ENCODE peak calls at places on chromosomes 13 and 19, in eight cellular contexts. One of them, this sample, is unnamed.

GRCh38 chr13:79780240-79780639 is 299.3 kb downstream of the NDFIP2 start:
- DNase-seq in CD4-positive, alpha-beta T cell: no peak
- DNase-seq in OCI-LY7: no peak
- DNase-seq in left ventricle myocardium inferior: no peak
- DNase-seq in AG04450: no peak
- DNase-seq in neural progenitor cell: peak
- DNase-seq in stomach: no peak
- DNase-seq in omental fat pad: no peak
- DNase-seq in this sample: no peak

GRCh38 chr19:52296773-52297600 is at the start of gene ZNF480:
- DNase-seq in CD4-positive, alpha-beta T cell: peak
- DNase-seq in OCI-LY7: peak
- DNase-seq in left ventricle myocardium inferior: peak
- DNase-seq in AG04450: peak
- DNase-seq in neural progenitor cell: peak
- DNase-seq in stomach: peak
- DNase-seq in omental fat pad: peak
- DNase-seq in this sample: peak

GRCh38 chr19:29878973-29879654 is 62.9 kb upstream of the URI1 start:
- DNase-seq in CD4-positive, alpha-beta T cell: no peak
- DNase-seq in OCI-LY7: peak
- DNase-seq in left ventricle myocardium inferior: no peak
- DNase-seq in AG04450: no peak
- DNase-seq in neural progenitor cell: peak
- DNase-seq in stomach: no peak
- DNase-seq in omental fat pad: no peak
- DNase-seq in this sample: peak

GRCh38 chr13:105997436-105998232 is 537.8 kb downstream of the EFNB2 start:
- DNase-seq in CD4-positive, alpha-beta T cell: no peak
- DNase-seq in OCI-LY7: no peak
- DNase-seq in left ventricle myocardium inferior: no peak
- DNase-seq in AG04450: no peak
- DNase-seq in neural progenitor cell: no peak
- DNase-seq in stomach: no peak
- DNase-seq in omental fat pad: no peak
- DNase-seq in this sample: no peak

GRCh38 chr13:95627590-95627989 is 16.9 kb downstream of the DZIP1 start:
- DNase-seq in CD4-positive, alpha-beta T cell: no peak
- DNase-seq in OCI-LY7: no peak
- DNase-seq in left ventricle myocardium inferior: no peak
- DNase-seq in AG04450: no peak
- DNase-seq in neural progenitor cell: no peak
- DNase-seq in stomach: no peak
- DNase-seq in omental fat pad: no peak
- DNase-seq in this sample: peak

GRCh38 chr19:50333737-50334617 is 4.8 kb upstream of the KCNC3 start:
- DNase-seq in CD4-positive, alpha-beta T cell: peak
- DNase-seq in OCI-LY7: peak
- DNase-seq in left ventricle myocardium inferior: peak
- DNase-seq in AG04450: peak
- DNase-seq in neural progenitor cell: peak
- DNase-seq in stomach: peak
- DNase-seq in omental fat pad: peak
- DNase-seq in this sample: no peak

GRCh38 chr13:113176292-113176691 is 17.8 kb downstream of the PROZ start:
- DNase-seq in CD4-positive, alpha-beta T cell: no peak
- DNase-seq in OCI-LY7: no peak
- DNase-seq in left ventricle myocardium inferior: no peak
- DNase-seq in AG04450: no peak
- DNase-seq in neural progenitor cell: no peak
- DNase-seq in stomach: no peak
- DNase-seq in omental fat pad: no peak
- DNase-seq in this sample: no peak

GRCh38 chr19:55255618-55256423 is 3.0 kb downstream of the PPP6R1 start:
- DNase-seq in CD4-positive, alpha-beta T cell: peak
- DNase-seq in OCI-LY7: peak
- DNase-seq in left ventricle myocardium inferior: no peak
- DNase-seq in AG04450: no peak
- DNase-seq in neural progenitor cell: no peak
- DNase-seq in stomach: peak
- DNase-seq in omental fat pad: no peak
- DNase-seq in this sample: no peak

GRCh38 chr19:16124953-16125352 is 13.3 kb downstream of the RAB8A start:
- DNase-seq in CD4-positive, alpha-beta T cell: no peak
- DNase-seq in OCI-LY7: no peak
- DNase-seq in left ventricle myocardium inferior: no peak
- DNase-seq in AG04450: no peak
- DNase-seq in neural progenitor cell: no peak
- DNase-seq in stomach: no peak
- DNase-seq in omental fat pad: no peak
- DNase-seq in this sample: no peak

GRCh38 chr13:31927219-31927653 is 104.3 kb upstream of the FRY start:
- DNase-seq in CD4-positive, alpha-beta T cell: no peak
- DNase-seq in OCI-LY7: no peak
- DNase-seq in left ventricle myocardium inferior: no peak
- DNase-seq in AG04450: no peak
- DNase-seq in neural progenitor cell: peak
- DNase-seq in stomach: peak
- DNase-seq in omental fat pad: no peak
- DNase-seq in this sample: no peak

GRCh38 chr13:113777311-113778260 is 18.6 kb downstream of the TMEM255B start:
- DNase-seq in CD4-positive, alpha-beta T cell: no peak
- DNase-seq in OCI-LY7: no peak
- DNase-seq in left ventricle myocardium inferior: no peak
- DNase-seq in AG04450: no peak
- DNase-seq in neural progenitor cell: peak
- DNase-seq in stomach: no peak
- DNase-seq in omental fat pad: peak
- DNase-seq in this sample: peak

GRCh38 chr19:31185261-31185660 is 164.0 kb downstream of the TSHZ3 start:
- DNase-seq in CD4-positive, alpha-beta T cell: no peak
- DNase-seq in OCI-LY7: no peak
- DNase-seq in left ventricle myocardium inferior: no peak
- DNase-seq in AG04450: no peak
- DNase-seq in neural progenitor cell: peak
- DNase-seq in stomach: no peak
- DNase-seq in omental fat pad: no peak
- DNase-seq in this sample: no peak

GRCh38 chr13:46006688-46007452 is 45.7 kb downstream of the ZC3H13 start:
- DNase-seq in CD4-positive, alpha-beta T cell: no peak
- DNase-seq in OCI-LY7: no peak
- DNase-seq in left ventricle myocardium inferior: no peak
- DNase-seq in AG04450: no peak
- DNase-seq in neural progenitor cell: no peak
- DNase-seq in stomach: no peak
- DNase-seq in omental fat pad: no peak
- DNase-seq in this sample: no peak

GRCh38 chr13:24161010-24161775 is 673 bp downstream of the SPATA13 start:
- DNase-seq in CD4-positive, alpha-beta T cell: peak
- DNase-seq in OCI-LY7: peak
- DNase-seq in left ventricle myocardium inferior: no peak
- DNase-seq in AG04450: no peak
- DNase-seq in neural progenitor cell: peak
- DNase-seq in stomach: peak
- DNase-seq in omental fat pad: no peak
- DNase-seq in this sample: no peak

GRCh38 chr13:96252903-96253302 is 163.0 kb downstream of the HS6ST3 start:
- DNase-seq in CD4-positive, alpha-beta T cell: no peak
- DNase-seq in OCI-LY7: no peak
- DNase-seq in left ventricle myocardium inferior: no peak
- DNase-seq in AG04450: no peak
- DNase-seq in neural progenitor cell: no peak
- DNase-seq in stomach: no peak
- DNase-seq in omental fat pad: no peak
- DNase-seq in this sample: no peak

GRCh38 chr13:33697936-33698335 is 120.0 kb upstream of the RFC3 start:
- DNase-seq in CD4-positive, alpha-beta T cell: no peak
- DNase-seq in OCI-LY7: no peak
- DNase-seq in left ventricle myocardium inferior: no peak
- DNase-seq in AG04450: no peak
- DNase-seq in neural progenitor cell: no peak
- DNase-seq in stomach: no peak
- DNase-seq in omental fat pad: no peak
- DNase-seq in this sample: peak

GRCh38 chr13:60448907-60449510 is 52.0 kb downstream of the TDRD3 start:
- DNase-seq in CD4-positive, alpha-beta T cell: no peak
- DNase-seq in OCI-LY7: peak
- DNase-seq in left ventricle myocardium inferior: no peak
- DNase-seq in AG04450: peak
- DNase-seq in neural progenitor cell: peak
- DNase-seq in stomach: no peak
- DNase-seq in omental fat pad: no peak
- DNase-seq in this sample: peak

GRCh38 chr13:44969858-44970484 is 19.3 kb downstream of the NUFIP1 start:
- DNase-seq in CD4-positive, alpha-beta T cell: no peak
- DNase-seq in OCI-LY7: peak
- DNase-seq in left ventricle myocardium inferior: no peak
- DNase-seq in AG04450: peak
- DNase-seq in neural progenitor cell: peak
- DNase-seq in stomach: no peak
- DNase-seq in omental fat pad: no peak
- DNase-seq in this sample: peak

GRCh38 chr19:50003810-50004419 is 21.3 kb downstream of the VRK3 start:
- DNase-seq in CD4-positive, alpha-beta T cell: no peak
- DNase-seq in OCI-LY7: no peak
- DNase-seq in left ventricle myocardium inferior: no peak
- DNase-seq in AG04450: peak
- DNase-seq in neural progenitor cell: no peak
- DNase-seq in stomach: peak
- DNase-seq in omental fat pad: no peak
- DNase-seq in this sample: peak

GRCh38 chr19:39038098-39038497 is 5.7 kb upstream of the FBXO27 start:
- DNase-seq in CD4-positive, alpha-beta T cell: no peak
- DNase-seq in OCI-LY7: no peak
- DNase-seq in left ventricle myocardium inferior: no peak
- DNase-seq in AG04450: no peak
- DNase-seq in neural progenitor cell: peak
- DNase-seq in stomach: peak
- DNase-seq in omental fat pad: no peak
- DNase-seq in this sample: peak

GRCh38 chr13:96052655-96053002 is 572 bp downstream of the UGGT2 start:
- DNase-seq in CD4-positive, alpha-beta T cell: no peak
- DNase-seq in OCI-LY7: no peak
- DNase-seq in left ventricle myocardium inferior: no peak
- DNase-seq in AG04450: peak
- DNase-seq in neural progenitor cell: no peak
- DNase-seq in stomach: no peak
- DNase-seq in omental fat pad: peak
- DNase-seq in this sample: peak

GRCh38 chr13:92806215-92806614 is 420.4 kb upstream of the GPC6 start:
- DNase-seq in CD4-positive, alpha-beta T cell: no peak
- DNase-seq in OCI-LY7: peak
- DNase-seq in left ventricle myocardium inferior: no peak
- DNase-seq in AG04450: no peak
- DNase-seq in neural progenitor cell: no peak
- DNase-seq in stomach: no peak
- DNase-seq in omental fat pad: no peak
- DNase-seq in this sample: peak

GRCh38 chr19:55552620-55553019 is 7.3 kb upstream of the SBK3 start:
- DNase-seq in CD4-positive, alpha-beta T cell: no peak
- DNase-seq in OCI-LY7: no peak
- DNase-seq in left ventricle myocardium inferior: no peak
- DNase-seq in AG04450: peak
- DNase-seq in neural progenitor cell: no peak
- DNase-seq in stomach: no peak
- DNase-seq in omental fat pad: no peak
- DNase-seq in this sample: peak

DNA sequence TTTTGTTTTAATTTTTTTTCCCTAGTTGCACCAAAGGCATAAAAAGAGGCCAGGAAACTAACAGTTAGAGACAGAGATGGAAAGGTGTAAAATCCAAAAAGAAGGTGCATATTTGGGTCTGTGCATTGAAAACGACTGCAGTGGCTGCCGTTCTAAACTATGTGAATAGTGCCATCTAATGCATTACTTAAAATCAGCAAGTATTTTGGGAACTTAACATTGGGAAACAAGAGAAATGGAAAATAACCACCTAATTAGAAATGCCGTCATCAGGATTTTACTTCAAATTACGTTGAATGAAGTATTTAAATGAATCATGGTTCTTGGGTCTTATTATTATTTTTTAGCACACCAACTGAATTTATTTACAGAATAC is 189.5 kb upstream of the MIR17HG start:
- DNase-seq in CD4-positive, alpha-beta T cell: no peak
- DNase-seq in OCI-LY7: no peak
- DNase-seq in left ventricle myocardium inferior: no peak
- DNase-seq in AG04450: no peak
- DNase-seq in neural progenitor cell: no peak
- DNase-seq in stomach: no peak
- DNase-seq in omental fat pad: no peak
- DNase-seq in this sample: peak
- TF ChIP-seq CTCF in CD4-positive, alpha-beta T cell: no peak
- TF ChIP-seq CTCF in OCI-LY7: no peak
- TF ChIP-seq CTCF in left ventricle myocardium inferior: no peak
- TF ChIP-seq CTCF in AG04450: no peak
- TF ChIP-seq CTCF in neural progenitor cell: peak
- TF ChIP-seq CTCF in stomach: no peak
- TF ChIP-seq CTCF in omental fat pad: no peak
- TF ChIP-seq CTCF in this sample: peak

GRCh38 chr13:65656740-65657329 is 1573.3 kb downstream of the PCDH9 start:
- DNase-seq in CD4-positive, alpha-beta T cell: no peak
- DNase-seq in OCI-LY7: peak
- DNase-seq in left ventricle myocardium inferior: no peak
- DNase-seq in AG04450: no peak
- DNase-seq in neural progenitor cell: no peak
- DNase-seq in stomach: no peak
- DNase-seq in omental fat pad: no peak
- DNase-seq in this sample: peak
- TF ChIP-seq CTCF in CD4-positive, alpha-beta T cell: no peak
- TF ChIP-seq CTCF in OCI-LY7: peak
- TF ChIP-seq CTCF in left ventricle myocardium inferior: peak
- TF ChIP-seq CTCF in AG04450: peak
- TF ChIP-seq CTCF in neural progenitor cell: peak
- TF ChIP-seq CTCF in stomach: no peak
- TF ChIP-seq CTCF in omental fat pad: no peak
- TF ChIP-seq CTCF in this sample: peak

GRCh38 chr19:48154003-48154402 is 16.1 kb downstream of the LIG1 start:
- DNase-seq in CD4-positive, alpha-beta T cell: no peak
- DNase-seq in OCI-LY7: no peak
- DNase-seq in left ventricle myocardium inferior: no peak
- DNase-seq in AG04450: no peak
- DNase-seq in neural progenitor cell: no peak
- DNase-seq in stomach: no peak
- DNase-seq in omental fat pad: no peak
- DNase-seq in this sample: peak

GRCh38 chr19:48152552-48152951 is 17.6 kb downstream of the LIG1 start:
- DNase-seq in CD4-positive, alpha-beta T cell: peak
- DNase-seq in OCI-LY7: peak
- DNase-seq in left ventricle myocardium inferior: peak
- DNase-seq in AG04450: peak
- DNase-seq in neural progenitor cell: peak
- DNase-seq in stomach: peak
- DNase-seq in omental fat pad: peak
- DNase-seq in this sample: peak

GRCh38 chr19:48158210-48158790 is 11.8 kb downstream of the LIG1 start:
- DNase-seq in CD4-positive, alpha-beta T cell: no peak
- DNase-seq in OCI-LY7: no peak
- DNase-seq in left ventricle myocardium inferior: no peak
- DNase-seq in AG04450: no peak
- DNase-seq in neural progenitor cell: no peak
- DNase-seq in stomach: no peak
- DNase-seq in omental fat pad: no peak
- DNase-seq in this sample: no peak
- TF ChIP-seq CTCF in CD4-positive, alpha-beta T cell: no peak
- TF ChIP-seq CTCF in OCI-LY7: no peak
- TF ChIP-seq CTCF in left ventricle myocardium inferior: peak
- TF ChIP-seq CTCF in AG04450: no peak
- TF ChIP-seq CTCF in neural progenitor cell: no peak
- TF ChIP-seq CTCF in stomach: no peak
- TF ChIP-seq CTCF in omental fat pad: no peak
- TF ChIP-seq CTCF in this sample: no peak

GRCh38 chr19:56764296-56764695 is 76.2 kb downstream of the PEG3 start:
- DNase-seq in CD4-positive, alpha-beta T cell: no peak
- DNase-seq in OCI-LY7: peak
- DNase-seq in left ventricle myocardium inferior: no peak
- DNase-seq in AG04450: no peak
- DNase-seq in neural progenitor cell: no peak
- DNase-seq in stomach: no peak
- DNase-seq in omental fat pad: no peak
- DNase-seq in this sample: peak
- TF ChIP-seq CTCF in CD4-positive, alpha-beta T cell: no peak
- TF ChIP-seq CTCF in OCI-LY7: peak
- TF ChIP-seq CTCF in left ventricle myocardium inferior: no peak
- TF ChIP-seq CTCF in AG04450: no peak
- TF ChIP-seq CTCF in neural progenitor cell: no peak
- TF ChIP-seq CTCF in stomach: no peak
- TF ChIP-seq CTCF in omental fat pad: no peak
- TF ChIP-seq CTCF in this sample: peak